ENCODE peak calls at places on chromosomes 13 and 19, in six cellular contexts. T is SK-N-SH, J is K562, A is HepG2, Z is H1, K is GM12878. F is an unnamed sample.

GRCh38 chr19:38989066-38989605 is 13.6 kb upstream of the FBXO17 start:
- DNase-seq in J (no peak), Z (peak; percentile 69), K (no peak), T (peak; percentile 30), A (no peak), F (peak; percentile 74)

GRCh38 chr19:2702170-2703076 is at the start of gene GNG7:
- DNase-seq in K (no peak), T (peak; percentile 100), A (peak; percentile 78), Z (peak; percentile 96), J (peak; percentile 100), F (peak; percentile 98)

GRCh38 chr13:60454425-60454824 is 57.4 kb downstream of the TDRD3 start:
- DNase-seq in K (no peak), A (no peak), T (no peak), J (no peak), Z (no peak), F (no peak)

GRCh38 chr13:50682966-50683365 is 160.5 kb downstream of the DLEU7 start:
- DNase-seq in J (no peak), K (no peak), A (no peak), T (no peak), Z (no peak), F (no peak)

GRCh38 chr19:50933640-50934039 is 19.2 kb downstream of the KLK5 start:
- DNase-seq in J (no peak), T (no peak), A (no peak), K (no peak), Z (no peak), F (peak; percentile 27)

GRCh38 chr19:29527500-29528328 is 1.9 kb downstream of the VSTM2B start:
- DNase-seq in T (no peak), A (no peak), K (no peak), J (no peak), Z (no peak), F (no peak)

GRCh38 chr19:13606156-13606555 is 99.9 kb upstream of the CACNA1A start:
- DNase-seq in J (no peak), T (no peak), Z (no peak), K (no peak), A (no peak), F (no peak)

GRCh38 chr19:50458396-50459066 is 17.8 kb upstream of the EMC10 start:
- DNase-seq in A (no peak), Z (no peak), K (no peak), T (no peak), J (no peak), F (no peak)

GRCh38 chr19:34171539-34171876 is 796 bp upstream of the LSM14A start:
- DNase-seq in Z (no peak), A (no peak), K (peak; percentile 51), T (no peak), J (peak; percentile 54), F (no peak)

GRCh38 chr13:93116809-93117208 is 109.8 kb upstream of the GPC6 start:
- DNase-seq in Z (no peak), T (peak; percentile 26), J (no peak), K (no peak), A (peak; percentile 4), F (peak; percentile 6)

GRCh38 chr19:9941646-9942045 is 5.3 kb upstream of the OLFM2 start:
- DNase-seq in Z (no peak), T (no peak), K (no peak), J (no peak), A (no peak), F (no peak)

GRCh38 chr13:114064516-114065140 is 67.8 kb downstream of the RASA3 start:
- DNase-seq in K (no peak), Z (no peak), J (peak; percentile 14), T (peak; percentile 83), A (no peak), F (peak; percentile 66)

GRCh38 chr13:37960427-37960826 is 90.9 kb upstream of the TRPC4 start:
- DNase-seq in Z (no peak), K (no peak), T (no peak), A (no peak), J (peak; percentile 10), F (no peak)

GRCh38 chr19:37304190-37304883 is 66.6 kb upstream of the ZNF527 start:
- DNase-seq in J (peak; percentile 13), Z (no peak), A (no peak), K (no peak), T (peak; percentile 73), F (peak; percentile 81)

GRCh38 chr19:13865578-13866462 is 11.1 kb upstream of the NANOS3 start:
- DNase-seq in A (no peak), J (no peak), T (peak; percentile 81), Z (no peak), K (no peak), F (no peak)

GRCh38 chr13:87147076-87147475 is 524.1 kb upstream of the SLITRK5 start:
- DNase-seq in A (no peak), T (no peak), Z (no peak), J (no peak), K (no peak), F (no peak)

DNA sequence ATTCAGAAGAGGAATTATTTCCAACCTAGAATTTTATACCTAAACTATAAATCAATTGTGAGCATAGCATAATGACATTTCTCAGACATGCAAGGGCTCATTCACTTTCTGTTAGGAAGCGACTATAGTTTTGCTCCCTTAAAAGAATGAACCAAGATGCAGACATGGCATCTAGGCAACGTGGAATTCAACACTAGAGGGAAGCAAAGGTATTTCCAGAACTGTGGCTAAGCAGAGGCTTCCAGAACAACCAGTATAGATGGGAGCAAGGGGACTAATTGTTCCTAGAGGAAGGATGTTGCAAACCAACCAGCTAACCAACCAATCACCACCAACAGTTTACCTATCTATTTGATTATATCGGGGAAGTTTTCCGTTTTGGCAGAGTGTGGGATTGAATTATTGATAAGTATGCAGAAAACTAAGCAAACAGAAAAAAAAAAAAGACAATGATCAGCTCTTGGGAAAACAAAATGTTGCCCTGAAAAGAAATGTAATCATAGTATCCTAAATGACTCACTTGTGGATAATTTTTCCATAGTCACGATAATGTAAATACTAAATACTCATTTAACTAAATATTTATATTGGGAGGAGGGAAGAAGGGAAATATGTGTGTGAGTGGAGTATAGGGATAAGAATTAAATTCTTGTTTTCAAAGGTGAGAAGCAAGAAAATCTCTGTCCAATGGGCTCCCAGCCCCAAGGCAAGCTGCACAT is 21.1 kb downstream of the ARL11 start:
- DNase-seq in T (no peak), K (no peak), J (no peak), Z (no peak), A (peak; percentile 33), F (peak; percentile 64)
- TF ChIP-seq JUND in T (no peak), K (no peak), J (no peak), Z (no peak), A (no peak), F (no peak)

GRCh38 chr13:47420568-47420967 is 523.7 kb upstream of the HTR2A start:
- DNase-seq in A (no peak), K (no peak), J (no peak), Z (no peak), T (no peak), F (no peak)

DNA sequence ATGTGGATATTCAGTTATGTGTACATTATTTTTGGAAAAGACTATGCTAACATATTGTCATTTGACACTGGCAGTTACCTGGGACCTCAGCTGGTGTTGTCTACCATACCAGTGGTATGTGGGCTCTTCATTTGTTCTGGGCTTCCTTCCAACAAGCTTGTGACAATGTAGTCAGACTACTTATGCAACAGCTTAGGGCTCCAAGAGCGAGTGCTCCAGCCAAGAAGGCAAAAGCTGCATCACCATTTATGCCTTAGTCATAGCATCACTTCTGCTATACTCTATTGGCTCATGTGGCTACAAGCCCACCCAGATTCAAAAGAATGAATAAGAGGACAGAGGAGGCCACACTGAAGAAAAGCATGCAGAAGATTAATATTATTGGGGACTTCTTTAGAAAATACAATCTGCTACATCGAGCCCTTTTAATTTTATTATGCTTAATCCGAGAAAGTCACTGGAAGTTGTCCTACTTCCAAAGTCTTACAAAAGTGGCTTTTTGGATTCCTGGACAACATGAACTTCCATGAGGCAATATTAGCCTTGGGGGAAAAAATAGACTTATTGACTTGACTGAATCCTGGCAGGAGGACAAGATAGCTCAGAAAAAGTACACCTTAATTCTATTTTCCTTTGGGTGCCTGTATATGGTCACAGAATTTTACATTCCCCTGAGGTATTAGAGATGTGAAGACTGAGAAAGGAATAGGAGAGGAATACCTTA is 529.4 kb upstream of the HTR2A start:
- DNase-seq in K (no peak), A (no peak), J (no peak), T (no peak), Z (no peak), F (peak; percentile 12)
- TF ChIP-seq JUND in K (no peak), A (no peak), J (no peak), T (no peak), Z (no peak), F (no peak)

DNA sequence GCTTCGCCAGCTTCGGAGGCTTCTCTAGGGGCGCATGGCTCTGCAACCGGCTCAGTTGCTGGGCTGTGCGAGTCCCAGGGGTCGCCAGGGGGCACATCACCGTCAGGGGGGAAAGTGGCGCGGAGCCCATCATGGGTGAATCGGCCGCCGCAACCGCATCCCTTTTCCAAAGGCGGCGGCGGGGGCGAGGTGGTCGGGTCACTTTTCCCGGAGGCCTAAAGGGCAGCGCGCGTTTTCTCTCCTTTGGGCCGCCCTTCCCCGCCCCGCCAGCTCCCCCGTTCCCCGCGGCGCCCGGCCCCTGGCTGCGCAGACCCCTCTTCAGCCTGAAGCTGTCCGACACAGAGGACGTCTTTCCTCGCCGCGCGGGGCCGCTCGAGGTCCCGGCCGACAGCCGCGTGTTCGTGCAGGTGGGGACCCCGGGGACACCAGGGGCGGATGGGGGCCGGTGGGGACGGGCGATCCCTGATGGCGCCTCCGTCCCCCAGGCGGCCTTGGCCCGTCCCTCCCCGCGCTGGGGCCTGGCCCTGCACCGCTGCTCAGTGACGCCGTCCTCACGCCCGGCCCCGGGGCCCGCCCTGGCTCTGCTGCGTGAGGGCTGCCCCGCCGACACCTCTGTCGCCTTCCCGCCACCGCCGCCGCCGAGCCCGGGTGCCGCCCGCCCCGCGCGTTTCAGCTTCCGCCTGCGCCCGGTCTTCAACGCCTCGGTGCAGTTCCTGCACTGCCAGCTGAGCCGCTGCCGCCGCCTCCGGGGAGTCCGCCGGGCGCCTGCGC is 1.7 kb downstream of the TGFBR3L start:
- DNase-seq in T (peak; percentile 68), Z (peak; percentile 80), K (no peak), A (no peak), J (no peak), F (peak; percentile 50)
- TF ChIP-seq JUND in T (no peak), Z (no peak), K (no peak), A (no peak), J (no peak), F (no peak)

GRCh38 chr13:111370147-111370546 is 49.7 kb downstream of the TEX29 start:
- DNase-seq in A (no peak), Z (peak; percentile 26), K (no peak), J (no peak), T (no peak), F (no peak)

GRCh38 chr13:111372651-111373425 is 52.4 kb downstream of the TEX29 start:
- DNase-seq in K (no peak), T (no peak), A (no peak), Z (peak; percentile 29), J (no peak), F (no peak)

GRCh38 chr13:111370570-111371150 is 50.2 kb downstream of the TEX29 start:
- DNase-seq in J (no peak), A (no peak), K (no peak), T (no peak), Z (no peak), F (no peak)

GRCh38 chr13:111371720-111372119 is 51.3 kb downstream of the TEX29 start:
- DNase-seq in T (no peak), K (no peak), A (no peak), J (no peak), Z (peak; percentile 37), F (no peak)

DNA sequence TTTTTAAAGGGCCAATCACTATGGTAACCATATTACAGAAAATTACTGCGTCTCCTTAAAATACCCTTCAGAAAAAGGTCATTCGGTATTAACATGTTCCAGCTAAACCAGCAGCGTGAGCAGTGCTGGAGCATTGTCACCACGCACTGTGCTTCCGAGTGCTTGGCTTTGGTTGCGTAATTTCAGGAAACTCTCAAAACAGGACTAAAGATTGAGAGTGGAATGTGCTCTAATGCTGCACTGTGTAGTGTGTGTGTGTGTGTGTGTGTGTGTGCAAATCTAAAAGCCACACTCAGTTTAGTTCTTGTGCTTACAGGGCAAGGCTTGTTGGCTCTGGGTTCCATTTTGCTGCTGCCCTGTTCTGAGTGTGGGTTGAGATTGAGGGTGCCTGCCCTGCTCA is 50.8 kb downstream of the TEX29 start:
- DNase-seq in K (no peak), T (no peak), A (no peak), J (no peak), Z (no peak), F (peak; percentile 8)
- TF ChIP-seq JUND in K (no peak), T (no peak), A (no peak), J (no peak), Z (no peak), F (no peak)

F was measured in T47D.